ENCODE peak calls at places on chromosomes 5 and 9, in five cellular contexts. T is A549, Y is HepG2, C is K562, X is endothelial cell of umbilical vein. L is an unnamed sample.

GRCh38 chr5:121919091-121919490 is 42.7 kb upstream of the SRFBP1 start:
- DNase-seq in T (no peak), Y (no peak), C (no peak), X (no peak), L (no peak)

GRCh38 chr9:86721843-86722705 is 225.2 kb downstream of the GAS1 start:
- DNase-seq in T (no peak), Y (no peak), C (no peak), X (no peak), L (no peak)

GRCh38 chr5:175464414-175465233 is 13.7 kb upstream of the SFXN1 start:
- DNase-seq in T (peak), Y (peak), C (peak), X (peak), L (peak)

GRCh38 chr5:139246394-139246793 is 47.1 kb upstream of the MATR3 start:
- DNase-seq in T (no peak), Y (no peak), C (peak), X (peak), L (peak)

GRCh38 chr5:178467261-178468195 is 122.7 kb downstream of the COL23A1 start:
- DNase-seq in T (no peak), Y (no peak), C (no peak), X (peak), L (peak)

GRCh38 chr5:61000887-61001286 is 55.9 kb downstream of the NDUFAF2 start:
- DNase-seq in T (no peak), Y (no peak), C (no peak), X (no peak), L (no peak)

GRCh38 chr5:160021818-160022446 is 13.0 kb downstream of the TTC1 start:
- DNase-seq in T (peak), Y (peak), C (peak), X (peak), L (peak)

GRCh38 chr5:174320051-174320450 is 274.5 kb downstream of the NSG2 start:
- DNase-seq in T (no peak), Y (no peak), C (no peak), X (no peak), L (no peak)

GRCh38 chr5:75690669-75691068 is 26.6 kb downstream of the POC5 start:
- DNase-seq in T (no peak), Y (no peak), C (no peak), X (no peak), L (no peak)

GRCh38 chr9:93190656-93191353 is 6.9 kb downstream of the WNK2 start:
- DNase-seq in T (no peak), Y (no peak), C (no peak), X (no peak), L (no peak)

GRCh38 chr9:96299823-96300222 is 2.2 kb downstream of the HSD17B3 start:
- DNase-seq in T (no peak), Y (no peak), C (no peak), X (no peak), L (no peak)

GRCh38 chr9:38336341-38336740 is 56.2 kb upstream of the ALDH1B1 start:
- DNase-seq in T (no peak), Y (no peak), C (no peak), X (no peak), L (no peak)

GRCh38 chr5:57221049-57221568 is 47.2 kb downstream of the GPBP1 start:
- DNase-seq in T (peak), Y (peak), C (peak), X (peak), L (peak)

GRCh38 chr5:75054110-75054930 is 2.0 kb upstream of the GCNT4 start:
- DNase-seq in T (no peak), Y (no peak), C (no peak), X (no peak), L (no peak)

GRCh38 chr5:78361226-78361993 is 993 bp downstream of the SCAMP1 start:
- DNase-seq in T (peak), Y (peak), C (peak), X (peak), L (peak)

GRCh38 chr9:129801504-129801903 is 1.5 kb upstream of the TOR1B start:
- DNase-seq in T (no peak), Y (no peak), C (no peak), X (no peak), L (no peak)

GRCh38 chr5:151213803-151214613 is 9.9 kb downstream of the CCDC69 start:
- DNase-seq in T (no peak), Y (peak), C (peak), X (peak), L (peak)

GRCh38 chr9:114666441-114666840 is 8.8 kb upstream of the TEX53 start:
- DNase-seq in T (no peak), Y (no peak), C (no peak), X (no peak), L (no peak)

GRCh38 chr5:58946232-58946631 is 363.4 kb downstream of the RAB3C start:
- DNase-seq in T (no peak), Y (no peak), C (no peak), X (no peak), L (no peak)

GRCh38 chr5:33539192-33539591 is 98.4 kb downstream of the TARS1 start:
- DNase-seq in T (no peak), Y (no peak), C (no peak), X (no peak), L (no peak)

GRCh38 chr9:35798658-35799366 is 7.4 kb downstream of the NPR2 start:
- DNase-seq in T (peak), Y (peak), C (peak), X (peak), L (no peak)

GRCh38 chr5:55223219-55223987 is 3.7 kb downstream of the MCIDAS start:
- DNase-seq in T (no peak), Y (no peak), C (no peak), X (no peak), L (peak)

GRCh38 chr5:110854200-110854599 is 115.4 kb downstream of the SLC25A46 start:
- DNase-seq in T (no peak), Y (no peak), C (no peak), X (no peak), L (no peak)

GRCh38 chr5:111535879-111536549 is 23.7 kb upstream of the STARD4 start:
- DNase-seq in T (no peak), Y (no peak), C (no peak), X (no peak), L (no peak)

GRCh38 chr5:168608821-168609220 is 29.7 kb upstream of the PANK3 start:
- DNase-seq in T (no peak), Y (no peak), C (no peak), X (no peak), L (no peak)

GRCh38 chr9:37949576-37949975 is 45.6 kb upstream of the SLC25A51 start:
- DNase-seq in T (peak), Y (no peak), C (no peak), X (no peak), L (no peak)

GRCh38 chr5:33657804-33658435 is 217.2 kb downstream of the TARS1 start:
- DNase-seq in T (no peak), Y (no peak), C (no peak), X (no peak), L (no peak)

GRCh38 chr5:50666261-50667078 is at the start of gene PARP8:
- DNase-seq in T (no peak), Y (no peak), C (no peak), X (no peak), L (peak)

GRCh38 chr5:150448960-150449490 is 514 bp downstream of the RPS14 start:
- DNase-seq in T (no peak), Y (no peak), C (no peak), X (no peak), L (no peak)

GRCh38 chr9:134641989-134642384 is 384 bp downstream of the COL5A1 start:
- DNase-seq in T (no peak), Y (no peak), C (no peak), X (no peak), L (no peak)

GRCh38 chr9:134640491-134641172 is 971 bp upstream of the COL5A1 start:
- DNase-seq in T (no peak), Y (no peak), C (no peak), X (no peak), L (no peak)

GRCh38 chr9:134643306-134643705 is 1.7 kb downstream of the COL5A1 start:
- DNase-seq in T (no peak), Y (no peak), C (no peak), X (peak), L (no peak)

GRCh38 chr9:134641173-134641985 is at the start of gene COL5A1:
- DNase-seq in T (peak), Y (no peak), C (peak), X (peak), L (no peak)

DNA sequence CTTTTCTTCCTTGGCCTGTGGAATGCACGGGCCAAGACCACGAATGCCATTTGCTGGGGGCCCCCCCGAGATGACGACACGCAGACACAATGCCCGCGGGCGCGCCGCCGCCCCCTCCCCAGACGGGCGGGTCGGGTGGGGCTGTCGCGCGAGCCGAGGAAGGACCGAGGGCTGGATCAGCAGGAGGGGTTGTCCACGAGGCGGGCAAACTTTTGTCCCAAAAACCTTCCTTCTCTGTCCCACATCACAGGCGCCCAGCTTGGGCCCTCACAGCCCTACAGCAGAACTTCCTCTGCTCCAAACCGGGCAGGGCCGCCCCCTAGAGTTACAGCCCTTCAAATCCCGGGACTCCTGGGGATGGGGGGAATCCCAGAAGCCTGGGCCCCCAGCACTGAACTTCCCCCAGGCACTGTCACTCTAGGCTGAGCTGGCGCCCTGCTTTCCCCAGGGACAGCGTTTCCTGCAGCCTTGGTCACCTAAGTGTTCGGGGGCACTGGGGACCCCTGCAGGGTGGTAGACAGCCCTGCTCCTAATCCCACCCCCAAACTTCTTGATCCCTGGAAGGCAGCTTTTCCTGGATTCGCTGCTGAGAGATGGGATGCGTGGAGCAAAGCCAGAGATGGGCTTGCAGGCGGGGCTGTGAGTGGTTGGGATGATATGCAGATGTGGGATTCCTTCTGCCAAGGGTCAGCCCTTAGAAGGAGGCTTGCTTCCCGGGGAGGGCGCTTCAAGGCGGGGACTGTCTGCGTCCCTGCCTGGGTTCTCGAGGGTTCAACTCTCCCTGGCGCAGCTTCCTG is 980 bp downstream of the COL5A1 start:
- DNase-seq in T (peak), Y (no peak), C (no peak), X (peak), L (no peak)
- TF ChIP-seq POLR2A in T (no peak), Y (no peak), C (no peak), X (no peak), L (no peak)

GRCh38 chr9:653856-654387 is 187.6 kb upstream of the DMRT1 start:
- DNase-seq in T (no peak), Y (no peak), C (no peak), X (no peak), L (no peak)

GRCh38 chr9:652896-653295 is 188.6 kb upstream of the DMRT1 start:
- DNase-seq in T (no peak), Y (no peak), C (no peak), X (no peak), L (peak)

GRCh38 chr9:653421-653820 is 188.1 kb upstream of the DMRT1 start:
- DNase-seq in T (no peak), Y (no peak), C (no peak), X (no peak), L (no peak)

GRCh38 chr9:656918-657583 is 184.4 kb upstream of the DMRT1 start:
- DNase-seq in T (no peak), Y (no peak), C (no peak), X (no peak), L (peak)

DNA sequence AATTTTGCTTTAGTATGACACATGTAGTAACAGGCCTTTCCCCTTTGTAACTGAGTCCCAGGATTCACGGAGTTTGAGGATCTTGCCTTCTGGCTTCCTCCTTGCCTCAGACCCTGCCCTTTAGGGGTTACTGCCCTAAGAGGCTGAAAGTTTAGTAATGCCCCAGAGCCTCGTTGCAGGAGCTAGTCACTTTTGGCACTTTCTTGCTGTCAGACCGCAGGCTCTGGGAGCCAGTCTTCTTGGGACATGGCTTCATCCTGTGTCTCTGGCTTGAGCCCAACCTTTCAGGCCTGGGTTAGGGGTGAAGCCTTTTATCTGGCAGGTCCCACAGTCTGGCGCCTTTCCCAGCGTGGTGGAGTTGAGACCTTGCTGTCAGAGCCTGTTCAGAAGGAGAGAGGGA is 185.6 kb upstream of the DMRT1 start:
- DNase-seq in T (no peak), Y (no peak), C (no peak), X (no peak), L (peak)
- TF ChIP-seq MAX in T (no peak), Y (no peak), C (no peak), X (no peak), L (no peak)

GRCh38 chr9:14283276-14283675 is 30.7 kb downstream of the NFIB start:
- DNase-seq in T (no peak), Y (peak), C (no peak), X (no peak), L (no peak)
- TF ChIP-seq MYC in T (no peak), Y (no peak), C (no peak), X (no peak), L (no peak)

DNA sequence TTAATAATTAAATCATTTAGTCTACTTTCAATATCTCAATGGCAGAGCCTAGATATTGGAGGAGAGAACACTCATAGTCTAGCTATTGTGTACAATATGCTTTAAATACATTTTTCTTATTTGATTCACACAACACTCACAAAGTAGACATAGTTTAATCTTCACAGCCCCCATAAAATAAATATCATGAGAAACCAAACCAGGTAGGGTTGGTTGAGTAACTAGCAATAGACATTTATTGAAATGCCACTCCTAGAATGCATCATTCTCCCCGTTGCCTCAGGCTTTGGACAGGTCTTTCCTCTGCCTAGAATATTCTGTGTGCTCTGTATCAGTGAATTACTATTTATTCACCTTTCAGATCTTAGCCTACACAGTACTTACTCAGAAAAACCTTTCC is 141.9 kb downstream of the CEMIP2 start:
- DNase-seq in T (peak), Y (no peak), C (no peak), X (no peak), L (no peak)
- TF ChIP-seq POLR2A in T (no peak), Y (no peak), C (no peak), X (no peak), L (no peak)

DNA sequence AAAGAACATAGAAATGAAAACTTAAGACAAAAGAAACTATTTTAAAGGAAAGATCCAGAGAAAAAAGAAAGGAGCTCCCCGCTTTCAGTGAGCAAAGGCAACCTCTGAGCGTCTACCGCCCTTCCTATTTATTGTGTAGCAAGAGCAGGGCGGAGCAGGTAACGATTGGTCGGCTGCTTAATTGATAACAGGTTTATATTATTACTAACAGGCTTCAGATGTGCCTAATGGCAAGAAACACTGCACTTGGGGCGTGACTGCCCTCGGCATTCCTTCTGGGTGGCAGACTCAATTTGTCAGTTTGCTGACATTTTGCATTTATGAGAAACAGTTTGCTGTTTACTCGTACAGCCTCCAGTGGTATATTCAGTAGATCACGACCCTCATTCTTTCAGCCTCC is 482.7 kb upstream of the C9orf72 start:
- DNase-seq in T (no peak), Y (no peak), C (no peak), X (no peak), L (no peak)
- TF ChIP-seq MAX in T (no peak), Y (no peak), C (no peak), X (no peak), L (no peak)

GRCh38 chr9:6538666-6539071 is 106.9 kb downstream of the GLDC start:
- DNase-seq in T (no peak), Y (no peak), C (no peak), X (no peak), L (no peak)
- TF ChIP-seq MYC in T (no peak), Y (no peak), C (no peak), X (no peak), L (no peak)

GRCh38 chr5:82707741-82708140 is 369.5 kb downstream of the TMEM167A start:
- DNase-seq in T (no peak), Y (peak), C (no peak), X (no peak), L (no peak)
- TF ChIP-seq POLR2A in T (no peak), Y (no peak), C (no peak), X (no peak), L (no peak)

L was measured in NB4.